ENCODE peak calls at places on chromosome 2, in ten cellular contexts. One of them, this sample, is unnamed.

GRCh38 chr2:86037141-86037794 is 68.4 kb downstream of the POLR1A start:
- DNase-seq in NCI-H82: no peak
- DNase-seq in fibroblast of gingiva: peak
- DNase-seq in activated CD4-positive, CD25-positive, alpha-beta regulatory T cell treated with anti-CD3 and anti-CD28 coated beads, Interleukin-2, amount 50 U/mL, for 72 hours: peak
- DNase-seq in iPS DF 19.7: no peak
- DNase-seq in H54: no peak
- DNase-seq in astrocyte of the spinal cord: peak
- DNase-seq in MM.1S: peak
- DNase-seq in glomerular endothelial cell: no peak
- DNase-seq in D721Med: no peak
- DNase-seq in this sample: no peak

GRCh38 chr2:229571243-229571642 is 143.1 kb downstream of the DNER start:
- DNase-seq in NCI-H82: peak
- DNase-seq in fibroblast of gingiva: no peak
- DNase-seq in activated CD4-positive, CD25-positive, alpha-beta regulatory T cell treated with anti-CD3 and anti-CD28 coated beads, Interleukin-2, amount 50 U/mL, for 72 hours: no peak
- DNase-seq in iPS DF 19.7: no peak
- DNase-seq in H54: no peak
- DNase-seq in astrocyte of the spinal cord: no peak
- DNase-seq in MM.1S: no peak
- DNase-seq in glomerular endothelial cell: no peak
- DNase-seq in D721Med: no peak
- DNase-seq in this sample: no peak

GRCh38 chr2:127106457-127106997 is 427 bp downstream of the BIN1 start:
- DNase-seq in NCI-H82: peak
- DNase-seq in fibroblast of gingiva: no peak
- DNase-seq in activated CD4-positive, CD25-positive, alpha-beta regulatory T cell treated with anti-CD3 and anti-CD28 coated beads, Interleukin-2, amount 50 U/mL, for 72 hours: peak
- DNase-seq in iPS DF 19.7: no peak
- DNase-seq in H54: no peak
- DNase-seq in astrocyte of the spinal cord: peak
- DNase-seq in MM.1S: no peak
- DNase-seq in glomerular endothelial cell: no peak
- DNase-seq in D721Med: no peak
- DNase-seq in this sample: no peak

GRCh38 chr2:127479219-127479825 is 47.0 kb downstream of the IWS1 start:
- DNase-seq in NCI-H82: peak
- DNase-seq in fibroblast of gingiva: peak
- DNase-seq in activated CD4-positive, CD25-positive, alpha-beta regulatory T cell treated with anti-CD3 and anti-CD28 coated beads, Interleukin-2, amount 50 U/mL, for 72 hours: no peak
- DNase-seq in iPS DF 19.7: peak
- DNase-seq in H54: peak
- DNase-seq in astrocyte of the spinal cord: peak
- DNase-seq in MM.1S: peak
- DNase-seq in glomerular endothelial cell: peak
- DNase-seq in D721Med: no peak
- DNase-seq in this sample: peak

GRCh38 chr2:105775809-105776559 is 31.3 kb downstream of the NCK2 start:
- DNase-seq in NCI-H82: no peak
- DNase-seq in fibroblast of gingiva: peak
- DNase-seq in activated CD4-positive, CD25-positive, alpha-beta regulatory T cell treated with anti-CD3 and anti-CD28 coated beads, Interleukin-2, amount 50 U/mL, for 72 hours: no peak
- DNase-seq in iPS DF 19.7: no peak
- DNase-seq in H54: no peak
- DNase-seq in astrocyte of the spinal cord: no peak
- DNase-seq in MM.1S: no peak
- DNase-seq in glomerular endothelial cell: no peak
- DNase-seq in D721Med: no peak
- DNase-seq in this sample: no peak

GRCh38 chr2:200357845-200358244 is 51.4 kb downstream of the SPATS2L start:
- DNase-seq in NCI-H82: no peak
- DNase-seq in fibroblast of gingiva: peak
- DNase-seq in activated CD4-positive, CD25-positive, alpha-beta regulatory T cell treated with anti-CD3 and anti-CD28 coated beads, Interleukin-2, amount 50 U/mL, for 72 hours: no peak
- DNase-seq in iPS DF 19.7: no peak
- DNase-seq in H54: no peak
- DNase-seq in astrocyte of the spinal cord: no peak
- DNase-seq in MM.1S: no peak
- DNase-seq in glomerular endothelial cell: no peak
- DNase-seq in D721Med: no peak
- DNase-seq in this sample: no peak

GRCh38 chr2:158395166-158395565 is 61.4 kb downstream of the CCDC148 start:
- DNase-seq in NCI-H82: peak
- DNase-seq in fibroblast of gingiva: no peak
- DNase-seq in activated CD4-positive, CD25-positive, alpha-beta regulatory T cell treated with anti-CD3 and anti-CD28 coated beads, Interleukin-2, amount 50 U/mL, for 72 hours: no peak
- DNase-seq in iPS DF 19.7: no peak
- DNase-seq in H54: no peak
- DNase-seq in astrocyte of the spinal cord: peak
- DNase-seq in MM.1S: no peak
- DNase-seq in glomerular endothelial cell: no peak
- DNase-seq in D721Med: no peak
- DNase-seq in this sample: no peak

GRCh38 chr2:37827911-37828411 is 97.1 kb upstream of the RMDN2 start:
- DNase-seq in NCI-H82: peak
- DNase-seq in fibroblast of gingiva: peak
- DNase-seq in activated CD4-positive, CD25-positive, alpha-beta regulatory T cell treated with anti-CD3 and anti-CD28 coated beads, Interleukin-2, amount 50 U/mL, for 72 hours: no peak
- DNase-seq in iPS DF 19.7: no peak
- DNase-seq in H54: peak
- DNase-seq in astrocyte of the spinal cord: peak
- DNase-seq in MM.1S: no peak
- DNase-seq in glomerular endothelial cell: no peak
- DNase-seq in D721Med: no peak
- DNase-seq in this sample: no peak

GRCh38 chr2:72136933-72137497 is 10.6 kb downstream of the CYP26B1 start:
- DNase-seq in NCI-H82: no peak
- DNase-seq in fibroblast of gingiva: no peak
- DNase-seq in activated CD4-positive, CD25-positive, alpha-beta regulatory T cell treated with anti-CD3 and anti-CD28 coated beads, Interleukin-2, amount 50 U/mL, for 72 hours: peak
- DNase-seq in iPS DF 19.7: no peak
- DNase-seq in H54: no peak
- DNase-seq in astrocyte of the spinal cord: no peak
- DNase-seq in MM.1S: no peak
- DNase-seq in glomerular endothelial cell: no peak
- DNase-seq in D721Med: no peak
- DNase-seq in this sample: no peak

GRCh38 chr2:148614024-148614331 is 30.6 kb upstream of the EPC2 start:
- DNase-seq in NCI-H82: no peak
- DNase-seq in fibroblast of gingiva: peak
- DNase-seq in activated CD4-positive, CD25-positive, alpha-beta regulatory T cell treated with anti-CD3 and anti-CD28 coated beads, Interleukin-2, amount 50 U/mL, for 72 hours: no peak
- DNase-seq in iPS DF 19.7: peak
- DNase-seq in H54: no peak
- DNase-seq in astrocyte of the spinal cord: no peak
- DNase-seq in MM.1S: no peak
- DNase-seq in glomerular endothelial cell: no peak
- DNase-seq in D721Med: no peak
- DNase-seq in this sample: no peak

GRCh38 chr2:70936165-70936978 is 672 bp downstream of the ATP6V1B1 start:
- DNase-seq in NCI-H82: no peak
- DNase-seq in fibroblast of gingiva: no peak
- DNase-seq in activated CD4-positive, CD25-positive, alpha-beta regulatory T cell treated with anti-CD3 and anti-CD28 coated beads, Interleukin-2, amount 50 U/mL, for 72 hours: no peak
- DNase-seq in iPS DF 19.7: no peak
- DNase-seq in H54: no peak
- DNase-seq in astrocyte of the spinal cord: no peak
- DNase-seq in MM.1S: no peak
- DNase-seq in glomerular endothelial cell: no peak
- DNase-seq in D721Med: no peak
- DNase-seq in this sample: no peak

GRCh38 chr2:121135168-121135853 is 149.7 kb downstream of the TFCP2L1 start:
- DNase-seq in NCI-H82: peak
- DNase-seq in fibroblast of gingiva: no peak
- DNase-seq in activated CD4-positive, CD25-positive, alpha-beta regulatory T cell treated with anti-CD3 and anti-CD28 coated beads, Interleukin-2, amount 50 U/mL, for 72 hours: no peak
- DNase-seq in iPS DF 19.7: no peak
- DNase-seq in H54: no peak
- DNase-seq in astrocyte of the spinal cord: no peak
- DNase-seq in MM.1S: no peak
- DNase-seq in glomerular endothelial cell: no peak
- DNase-seq in D721Med: no peak
- DNase-seq in this sample: no peak

GRCh38 chr2:180463608-180464007 is 456.5 kb upstream of the CWC22 start:
- DNase-seq in NCI-H82: no peak
- DNase-seq in fibroblast of gingiva: no peak
- DNase-seq in activated CD4-positive, CD25-positive, alpha-beta regulatory T cell treated with anti-CD3 and anti-CD28 coated beads, Interleukin-2, amount 50 U/mL, for 72 hours: no peak
- DNase-seq in iPS DF 19.7: no peak
- DNase-seq in H54: no peak
- DNase-seq in astrocyte of the spinal cord: no peak
- DNase-seq in MM.1S: no peak
- DNase-seq in glomerular endothelial cell: no peak
- DNase-seq in D721Med: no peak
- DNase-seq in this sample: no peak

GRCh38 chr2:186129767-186130581 is 356.1 kb upstream of the ZC3H15 start:
- DNase-seq in NCI-H82: no peak
- DNase-seq in fibroblast of gingiva: peak
- DNase-seq in activated CD4-positive, CD25-positive, alpha-beta regulatory T cell treated with anti-CD3 and anti-CD28 coated beads, Interleukin-2, amount 50 U/mL, for 72 hours: no peak
- DNase-seq in iPS DF 19.7: no peak
- DNase-seq in H54: peak
- DNase-seq in astrocyte of the spinal cord: peak
- DNase-seq in MM.1S: no peak
- DNase-seq in glomerular endothelial cell: peak
- DNase-seq in D721Med: no peak
- DNase-seq in this sample: peak

This sample was measured in Panc1.